ENCODE peak calls at places on chromosomes 16 and 17, in five cellular contexts. P is GM12878, Q is A549, T is GM23338, U is HepG2. I is an unnamed sample.

GRCh38 chr16:52251495-52251894 is 295.4 kb downstream of the TOX3 start:
- DNase-seq in P (no peak), Q (no peak), T (peak), U (no peak), I (no peak)

GRCh38 chr17:79033046-79033616 is 9.2 kb downstream of the C1QTNF1 start:
- DNase-seq in Q (no peak), T (no peak), P (no peak), U (no peak), I (no peak)

GRCh38 chr17:17685775-17686291 is 4.6 kb downstream of the RAI1 start:
- DNase-seq in Q (peak), P (no peak), T (peak), U (no peak), I (no peak)

GRCh38 chr16:48580925-48581500 is 29.0 kb downstream of the N4BP1 start:
- DNase-seq in T (no peak), U (no peak), Q (no peak), P (no peak), I (no peak)

GRCh38 chr17:4497101-4497824 is 1.4 kb upstream of the SPNS2 start:
- DNase-seq in Q (peak), T (no peak), P (peak), U (no peak), I (no peak)

GRCh38 chr17:8162232-8162996 is at the start of gene VAMP2:
- DNase-seq in P (no peak), Q (peak), U (no peak), T (peak), I (peak)

GRCh38 chr17:82440991-82441627 is 9.4 kb downstream of the CYBC1 start:
- DNase-seq in T (peak), P (no peak), U (no peak), Q (no peak), I (no peak)

GRCh38 chr17:66542183-66542966 is 240.0 kb downstream of the PRKCA start:
- DNase-seq in T (no peak), P (peak), U (no peak), Q (no peak), I (no peak)

GRCh38 chr16:75750516-75750915 is 24.2 kb upstream of the CPHXL start:
- DNase-seq in U (no peak), T (no peak), Q (no peak), P (no peak), I (no peak)

GRCh38 chr17:2693561-2694380 is 17.8 kb downstream of the CLUH start:
- DNase-seq in U (no peak), Q (no peak), T (no peak), P (no peak), I (peak)

GRCh38 chr17:2694381-2695242 is 17.0 kb downstream of the CLUH start:
- DNase-seq in T (no peak), U (no peak), P (no peak), Q (no peak), I (no peak)

GRCh38 chr17:2697611-2698162 is 13.9 kb downstream of the CLUH start:
- DNase-seq in P (no peak), T (no peak), U (no peak), Q (no peak), I (peak)

GRCh38 chr17:2695961-2696760 is 15.4 kb downstream of the CLUH start:
- DNase-seq in P (no peak), T (no peak), Q (no peak), U (no peak), I (no peak)

GRCh38 chr17:2695243-2695960 is 16.2 kb downstream of the CLUH start:
- DNase-seq in P (no peak), T (no peak), Q (no peak), U (no peak), I (no peak)
- TF ChIP-seq JUNB in P (no peak), T (no peak), Q (no peak), U (no peak), I (no peak)

GRCh38 chr17:27345141-27345904 is 51.4 kb downstream of the WSB1 start:
- DNase-seq in Q (no peak), T (peak), P (no peak), U (no peak), I (peak)
- TF ChIP-seq JUNB in Q (no peak), T (no peak), P (no peak), U (no peak), I (no peak)

GRCh38 chr17:75552847-75553552 is 27.5 kb downstream of the LLGL2 start:
- DNase-seq in P (no peak), U (peak), T (peak), Q (no peak), I (no peak)

GRCh38 chr17:75550139-75550465 is 24.6 kb downstream of the LLGL2 start:
- DNase-seq in U (no peak), Q (no peak), P (no peak), T (no peak), I (no peak)

GRCh38 chr17:75549246-75550138 is 24.0 kb downstream of the LLGL2 start:
- DNase-seq in P (no peak), Q (peak), T (peak), U (peak), I (no peak)

GRCh38 chr17:75552425-75552824 is 26.9 kb downstream of the LLGL2 start:
- DNase-seq in P (no peak), U (no peak), Q (no peak), T (no peak), I (no peak)

GRCh38 chr17:75551276-75551675 is 25.8 kb downstream of the LLGL2 start:
- DNase-seq in U (no peak), P (no peak), T (no peak), Q (no peak), I (no peak)
- TF ChIP-seq JUNB in U (no peak), P (no peak), T (no peak), Q (no peak), I (no peak)

GRCh38 chr16:81590714-81591537 is 146.3 kb downstream of the CMIP start:
- DNase-seq in Q (no peak), T (no peak), P (no peak), U (no peak), I (no peak)

GRCh38 chr16:81592353-81592866 is 147.8 kb downstream of the CMIP start:
- DNase-seq in U (peak), Q (no peak), P (no peak), T (no peak), I (no peak)

GRCh38 chr16:81591538-81591870 is 146.9 kb downstream of the CMIP start:
- DNase-seq in P (no peak), T (no peak), U (no peak), Q (no peak), I (no peak)

GRCh38 chr16:81588326-81589081 is 143.9 kb downstream of the CMIP start:
- DNase-seq in T (no peak), P (no peak), U (no peak), Q (no peak), I (no peak)

DNA sequence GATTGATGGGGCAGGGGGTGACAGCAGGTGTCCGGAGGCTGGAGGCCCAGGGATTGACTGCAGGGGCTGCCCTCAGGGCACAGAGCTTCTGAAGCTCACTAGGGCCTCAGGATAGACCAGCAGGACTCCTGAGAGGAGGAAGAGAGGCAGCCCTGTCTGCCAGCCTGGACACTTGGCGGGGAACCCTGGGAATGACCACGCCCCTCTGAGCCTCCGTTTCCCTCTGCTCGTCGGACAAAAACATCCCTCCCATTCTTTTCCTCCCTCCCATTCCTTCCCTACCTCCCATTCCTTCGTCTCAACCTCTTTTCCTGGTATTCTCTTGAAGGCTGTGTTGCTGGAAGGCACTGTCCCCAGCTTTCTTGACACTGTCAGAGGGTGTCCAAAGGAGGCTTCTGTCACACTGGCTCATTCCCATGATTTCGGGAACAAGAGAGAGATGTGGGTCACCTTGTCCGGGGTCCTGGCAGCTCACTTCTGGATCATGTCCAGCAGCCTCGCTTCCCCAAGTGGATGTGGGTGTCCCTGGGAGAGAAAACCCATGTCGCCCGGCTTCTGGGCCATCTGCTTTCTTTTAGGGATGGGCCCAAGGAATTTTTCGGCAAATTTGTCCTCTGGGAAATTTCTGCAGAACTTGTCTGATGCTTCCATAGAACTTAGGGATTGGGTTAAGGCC is 145.5 kb downstream of the CMIP start:
- DNase-seq in T (no peak), Q (no peak), U (no peak), P (no peak), I (no peak)
- TF ChIP-seq JUNB in T (no peak), Q (no peak), U (no peak), P (no peak), I (no peak)

DNA sequence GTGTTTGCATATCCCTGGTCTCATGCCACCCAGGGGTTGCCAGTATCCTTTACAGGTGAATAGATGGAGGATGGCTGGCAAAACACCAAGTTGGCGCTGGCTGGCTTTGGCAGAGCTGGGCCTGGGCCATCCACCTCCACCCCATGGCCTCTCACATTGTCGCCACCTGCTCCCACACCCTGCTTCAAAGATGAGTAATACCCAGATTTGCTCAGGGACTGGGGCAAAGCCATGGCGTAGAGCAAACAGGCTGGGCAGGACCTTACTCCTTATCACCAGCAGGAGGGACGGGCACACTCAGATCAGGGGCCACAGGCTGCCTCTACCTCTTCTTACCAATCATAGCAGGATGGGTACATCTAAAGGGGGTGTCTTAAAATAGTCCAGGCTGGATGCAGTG is 24.3 kb downstream of the PLA2G10 start:
- DNase-seq in T (peak), U (no peak), Q (no peak), P (no peak), I (no peak)
- TF ChIP-seq JUNB in T (no peak), U (no peak), Q (no peak), P (no peak), I (no peak)